ENCODE peak calls at places on chromosomes 7 and 10, in seven cellular contexts. One of them, this sample, is unnamed.

GRCh38 chr7:17368856-17369520 is 70.5 kb downstream of the AHR start:
- DNase-seq in epithelial cell of esophagus: no peak
- DNase-seq in activated CD4-positive, CD25-positive, alpha-beta regulatory T cell: no peak
- DNase-seq in HS-27A: no peak
- DNase-seq in RKO: no peak
- DNase-seq in lung: no peak
- DNase-seq in neural progenitor cell: no peak
- DNase-seq in this sample: no peak

GRCh38 chr7:45259966-45260646 is 102.5 kb downstream of the RAMP3 start:
- DNase-seq in epithelial cell of esophagus: peak
- DNase-seq in activated CD4-positive, CD25-positive, alpha-beta regulatory T cell: peak
- DNase-seq in HS-27A: no peak
- DNase-seq in RKO: peak
- DNase-seq in lung: peak
- DNase-seq in neural progenitor cell: peak
- DNase-seq in this sample: peak

GRCh38 chr7:1387261-1387660 is 72.0 kb downstream of the MICALL2 start:
- DNase-seq in epithelial cell of esophagus: no peak
- DNase-seq in activated CD4-positive, CD25-positive, alpha-beta regulatory T cell: no peak
- DNase-seq in HS-27A: no peak
- DNase-seq in RKO: no peak
- DNase-seq in lung: no peak
- DNase-seq in neural progenitor cell: no peak
- DNase-seq in this sample: no peak

GRCh38 chr7:90276033-90276728 is 31.2 kb downstream of the CFAP69 start:
- DNase-seq in epithelial cell of esophagus: no peak
- DNase-seq in activated CD4-positive, CD25-positive, alpha-beta regulatory T cell: no peak
- DNase-seq in HS-27A: no peak
- DNase-seq in RKO: no peak
- DNase-seq in lung: no peak
- DNase-seq in neural progenitor cell: no peak
- DNase-seq in this sample: no peak

GRCh38 chr7:868189-868486 is 8.2 kb upstream of the GET4 start:
- DNase-seq in epithelial cell of esophagus: no peak
- DNase-seq in activated CD4-positive, CD25-positive, alpha-beta regulatory T cell: no peak
- DNase-seq in HS-27A: no peak
- DNase-seq in RKO: no peak
- DNase-seq in lung: no peak
- DNase-seq in neural progenitor cell: no peak
- DNase-seq in this sample: no peak

GRCh38 chr7:90180649-90181048 is 26.4 kb downstream of the STEAP1 start:
- DNase-seq in epithelial cell of esophagus: peak
- DNase-seq in activated CD4-positive, CD25-positive, alpha-beta regulatory T cell: no peak
- DNase-seq in HS-27A: no peak
- DNase-seq in RKO: no peak
- DNase-seq in lung: no peak
- DNase-seq in neural progenitor cell: no peak
- DNase-seq in this sample: no peak

GRCh38 chr10:45599021-45599603 is 73.5 kb downstream of the ZFAND4 start:
- DNase-seq in epithelial cell of esophagus: no peak
- DNase-seq in activated CD4-positive, CD25-positive, alpha-beta regulatory T cell: no peak
- DNase-seq in HS-27A: no peak
- DNase-seq in RKO: no peak
- DNase-seq in lung: no peak
- DNase-seq in neural progenitor cell: no peak
- DNase-seq in this sample: no peak

GRCh38 chr7:134203186-134203889 is 76.2 kb downstream of the LRGUK start:
- DNase-seq in epithelial cell of esophagus: no peak
- DNase-seq in activated CD4-positive, CD25-positive, alpha-beta regulatory T cell: no peak
- DNase-seq in HS-27A: no peak
- DNase-seq in RKO: no peak
- DNase-seq in lung: no peak
- DNase-seq in neural progenitor cell: no peak
- DNase-seq in this sample: no peak

GRCh38 chr10:822197-822596 is 109.3 kb downstream of the LARP4B start:
- DNase-seq in epithelial cell of esophagus: no peak
- DNase-seq in activated CD4-positive, CD25-positive, alpha-beta regulatory T cell: no peak
- DNase-seq in HS-27A: no peak
- DNase-seq in RKO: no peak
- DNase-seq in lung: no peak
- DNase-seq in neural progenitor cell: no peak
- DNase-seq in this sample: no peak

GRCh38 chr10:69712346-69712745 is 82.3 kb downstream of the FAM241B start:
- DNase-seq in epithelial cell of esophagus: no peak
- DNase-seq in activated CD4-positive, CD25-positive, alpha-beta regulatory T cell: no peak
- DNase-seq in HS-27A: no peak
- DNase-seq in RKO: no peak
- DNase-seq in lung: no peak
- DNase-seq in neural progenitor cell: no peak
- DNase-seq in this sample: no peak

GRCh38 chr7:159271795-159272194 is 127.1 kb upstream of the VIPR2 start:
- DNase-seq in epithelial cell of esophagus: no peak
- DNase-seq in activated CD4-positive, CD25-positive, alpha-beta regulatory T cell: no peak
- DNase-seq in HS-27A: no peak
- DNase-seq in RKO: no peak
- DNase-seq in lung: no peak
- DNase-seq in neural progenitor cell: no peak
- DNase-seq in this sample: no peak

GRCh38 chr10:21744223-21744622 is 210.2 kb downstream of the MLLT10 start:
- DNase-seq in epithelial cell of esophagus: no peak
- DNase-seq in activated CD4-positive, CD25-positive, alpha-beta regulatory T cell: no peak
- DNase-seq in HS-27A: no peak
- DNase-seq in RKO: no peak
- DNase-seq in lung: no peak
- DNase-seq in neural progenitor cell: no peak
- DNase-seq in this sample: no peak

GRCh38 chr7:87148332-87148955 is 3.8 kb upstream of the DMTF1 start:
- DNase-seq in epithelial cell of esophagus: peak
- DNase-seq in activated CD4-positive, CD25-positive, alpha-beta regulatory T cell: no peak
- DNase-seq in HS-27A: no peak
- DNase-seq in RKO: peak
- DNase-seq in lung: no peak
- DNase-seq in neural progenitor cell: peak
- DNase-seq in this sample: no peak

GRCh38 chr10:105206616-105207015 is 565.5 kb downstream of the SORCS3 start:
- DNase-seq in epithelial cell of esophagus: no peak
- DNase-seq in activated CD4-positive, CD25-positive, alpha-beta regulatory T cell: no peak
- DNase-seq in HS-27A: no peak
- DNase-seq in RKO: no peak
- DNase-seq in lung: no peak
- DNase-seq in neural progenitor cell: no peak
- DNase-seq in this sample: no peak

GRCh38 chr10:61957806-61958205 is 56.3 kb downstream of the ARID5B start:
- DNase-seq in epithelial cell of esophagus: no peak
- DNase-seq in activated CD4-positive, CD25-positive, alpha-beta regulatory T cell: no peak
- DNase-seq in HS-27A: no peak
- DNase-seq in RKO: no peak
- DNase-seq in lung: no peak
- DNase-seq in neural progenitor cell: no peak
- DNase-seq in this sample: no peak

GRCh38 chr7:28037220-28038010 is 143.2 kb downstream of the JAZF1 start:
- DNase-seq in epithelial cell of esophagus: peak
- DNase-seq in activated CD4-positive, CD25-positive, alpha-beta regulatory T cell: no peak
- DNase-seq in HS-27A: peak
- DNase-seq in RKO: peak
- DNase-seq in lung: no peak
- DNase-seq in neural progenitor cell: no peak
- DNase-seq in this sample: no peak

GRCh38 chr7:33072471-33072870 is 9.9 kb upstream of the NT5C3A start:
- DNase-seq in epithelial cell of esophagus: peak
- DNase-seq in activated CD4-positive, CD25-positive, alpha-beta regulatory T cell: no peak
- DNase-seq in HS-27A: peak
- DNase-seq in RKO: peak
- DNase-seq in lung: no peak
- DNase-seq in neural progenitor cell: no peak
- DNase-seq in this sample: no peak

GRCh38 chr10:35040761-35041501 is 49.2 kb downstream of the CUL2 start:
- DNase-seq in epithelial cell of esophagus: peak
- DNase-seq in activated CD4-positive, CD25-positive, alpha-beta regulatory T cell: no peak
- DNase-seq in HS-27A: no peak
- DNase-seq in RKO: no peak
- DNase-seq in lung: no peak
- DNase-seq in neural progenitor cell: peak
- DNase-seq in this sample: no peak

GRCh38 chr7:77467453-77467852 is 51.3 kb upstream of the GSAP start:
- DNase-seq in epithelial cell of esophagus: no peak
- DNase-seq in activated CD4-positive, CD25-positive, alpha-beta regulatory T cell: no peak
- DNase-seq in HS-27A: no peak
- DNase-seq in RKO: no peak
- DNase-seq in lung: peak
- DNase-seq in neural progenitor cell: no peak
- DNase-seq in this sample: peak